ENCODE peak calls at places on chromosomes 2 and 18, in nine cellular contexts. R is myocyte, O is fibroblast of lung, F is T-cell, G is stomach, E is A673, I is cardiac fibroblast, W is fibroblast of mammary gland, A is epithelial cell of esophagus. U is an unnamed sample.

GRCh38 chr2:238286987-238287386 is 1.4 kb downstream of the PER2 start:
- DNase-seq in R (peak), O (no peak), F (no peak), G (no peak), E (no peak), I (no peak), W (no peak), A (no peak), U (peak)

GRCh38 chr18:43596106-43596712 is 318.9 kb upstream of the SYT4 start:
- DNase-seq in R (peak), O (peak), F (no peak), G (no peak), E (peak), I (peak), W (peak), A (peak), U (peak)

GRCh38 chr2:71720596-71721361 is 267.4 kb downstream of the DYSF start:
- DNase-seq in R (no peak), O (no peak), F (no peak), G (no peak), E (no peak), I (no peak), W (no peak), A (no peak), U (no peak)

GRCh38 chr18:44637210-44638051 is 43.3 kb upstream of the SETBP1 start:
- DNase-seq in R (peak), O (no peak), F (no peak), G (no peak), E (no peak), I (peak), W (peak), A (peak), U (no peak)

GRCh38 chr2:145412155-145412554 is 892.2 kb upstream of the ZEB2 start:
- DNase-seq in R (no peak), O (no peak), F (no peak), G (no peak), E (no peak), I (no peak), W (no peak), A (no peak), U (no peak)

GRCh38 chr18:33128581-33128980 is 311.9 kb downstream of the CCDC178 start:
- DNase-seq in R (no peak), O (peak), F (no peak), G (no peak), E (no peak), I (peak), W (no peak), A (peak), U (no peak)

GRCh38 chr2:85924522-85924921 is 35.7 kb upstream of the ST3GAL5 start:
- DNase-seq in R (peak), O (peak), F (no peak), G (no peak), E (no peak), I (peak), W (peak), A (peak), U (peak)

GRCh38 chr2:64652231-64653173 is 1.2 kb downstream of the SERTAD2 start:
- DNase-seq in R (peak), O (peak), F (no peak), G (no peak), E (no peak), I (peak), W (peak), A (peak), U (no peak)

GRCh38 chr2:232230557-232230956 is 148.0 kb upstream of the ALPP start:
- DNase-seq in R (peak), O (no peak), F (no peak), G (peak), E (peak), I (peak), W (peak), A (peak), U (no peak)

GRCh38 chr2:109239720-109240119 is 110.7 kb downstream of the SH3RF3 start:
- DNase-seq in R (peak), O (peak), F (no peak), G (no peak), E (no peak), I (peak), W (peak), A (peak), U (no peak)

GRCh38 chr2:190910341-190911136 is 29.9 kb downstream of the GLS start:
- DNase-seq in R (peak), O (peak), F (no peak), G (no peak), E (peak), I (peak), W (peak), A (peak), U (no peak)

GRCh38 chr2:65231892-65232477 is 4.4 kb downstream of the ACTR2 start:
- DNase-seq in R (peak), O (peak), F (peak), G (no peak), E (peak), I (peak), W (peak), A (peak), U (no peak)

GRCh38 chr2:60719331-60719730 is 36.7 kb upstream of the PAPOLG start:
- DNase-seq in R (no peak), O (no peak), F (no peak), G (no peak), E (no peak), I (no peak), W (no peak), A (peak), U (no peak)

GRCh38 chr18:9974279-9974915 is 60.6 kb downstream of the VAPA start:
- DNase-seq in R (no peak), O (peak), F (no peak), G (no peak), E (no peak), I (no peak), W (no peak), A (no peak), U (no peak)

GRCh38 chr2:97728091-97728596 is 14.8 kb downstream of the ZAP70 start:
- DNase-seq in R (peak), O (peak), F (no peak), G (no peak), E (no peak), I (peak), W (peak), A (peak), U (no peak)

GRCh38 chr2:84901593-84902120 is 3.8 kb upstream of the TMSB10 start:
- DNase-seq in R (peak), O (peak), F (no peak), G (no peak), E (no peak), I (peak), W (peak), A (no peak), U (no peak)

GRCh38 chr2:176494949-176495353 is 225.7 kb downstream of the MTX2 start:
- DNase-seq in R (peak), O (peak), F (no peak), G (peak), E (no peak), I (peak), W (peak), A (peak), U (peak)